ENCODE peak calls at places on chromosomes 12 and 14, in five cellular contexts. M, X, T, R and P are unnamed samples.

GRCh38 chr14:76773188-76773885 is 12.1 kb downstream of the VASH1 start:
- DNase-seq in R (no peak), M (no peak), T (peak; percentile 83), X (no peak), P (no peak)

GRCh38 chr14:66650491-66650911 is 142.6 kb downstream of the GPHN start:
- DNase-seq in X (no peak), R (no peak), T (no peak), M (no peak), P (no peak)

GRCh38 chr14:100629696-100630095 is 42.5 kb upstream of the BEGAIN start:
- DNase-seq in R (no peak), X (no peak), T (no peak), M (no peak), P (no peak)

GRCh38 chr14:104870368-104871144 is 5.5 kb downstream of the CEP170B start:
- DNase-seq in T (no peak), X (peak; percentile 49), M (peak; percentile 67), R (peak; percentile 55), P (no peak)

GRCh38 chr14:100132903-100133510 is 26.4 kb downstream of the DEGS2 start:
- DNase-seq in X (no peak), M (no peak), R (no peak), T (no peak), P (no peak)

GRCh38 chr14:56995010-56995409 is 184.7 kb upstream of the OTX2 start:
- DNase-seq in T (peak; percentile 5), R (no peak), X (no peak), M (no peak), P (no peak)

GRCh38 chr12:103523771-103524170 is 28.0 kb upstream of the C12orf42 start:
- DNase-seq in M (no peak), X (no peak), T (no peak), R (no peak), P (no peak)

GRCh38 chr12:6263931-6264330 is 46.6 kb upstream of the PLEKHG6 start:
- DNase-seq in T (no peak), R (no peak), M (no peak), X (no peak), P (no peak)